ENCODE peak calls at places on chromosomes 13 and 19, in six cellular contexts. L, Q, G, B, X and W are unnamed samples.

GRCh38 chr13:92187378-92187989 is 789.1 kb downstream of the GPC5 start:
- DNase-seq in G (peak), B (peak), L (peak), X (no peak), Q (no peak), W (no peak)

GRCh38 chr13:80082396-80083096 is 258.4 kb downstream of the SPRY2 start:
- DNase-seq in X (no peak), L (no peak), Q (no peak), G (no peak), B (peak), W (no peak)

GRCh38 chr19:16208847-16209246 is 11.1 kb downstream of the AP1M1 start:
- DNase-seq in X (no peak), G (no peak), L (no peak), B (no peak), Q (no peak), W (no peak)

GRCh38 chr13:114161644-114162532 is 17.2 kb upstream of the CFAP97D2 start:
- DNase-seq in L (no peak), Q (no peak), X (no peak), B (peak), G (peak), W (peak)

GRCh38 chr13:71242191-71242590 is 624.8 kb downstream of the DACH1 start:
- DNase-seq in G (no peak), Q (no peak), L (no peak), B (no peak), X (no peak), W (no peak)

GRCh38 chr19:51689751-51690358 is 3.3 kb upstream of the SPACA6 start:
- DNase-seq in L (peak), B (no peak), Q (peak), G (peak), X (no peak), W (no peak)

GRCh38 chr19:15640294-15640903 is at the start of gene CYP4F3:
- DNase-seq in G (peak), B (no peak), Q (peak), L (peak), X (peak), W (peak)

GRCh38 chr19:22806418-22806817 is 22.5 kb upstream of the ZNF99 start:
- DNase-seq in X (no peak), B (no peak), L (no peak), G (peak), Q (no peak), W (no peak)

GRCh38 chr13:38875186-38875875 is 115.3 kb downstream of the STOML3 start:
- DNase-seq in X (no peak), L (no peak), G (no peak), B (no peak), Q (no peak), W (no peak)
- H3K27ac ChIP-seq in X (no peak), L (no peak), G (no peak), B (no peak), Q (no peak), W (no peak)

GRCh38 chr19:32691952-32692726 is 518 bp downstream of the NUDT19 start:
- DNase-seq in Q (peak), G (peak), B (peak), X (no peak), L (no peak), W (peak)
- TF ChIP-seq POLR2A in Q (no peak), G (no peak), B (peak), X (no peak), L (no peak), W (no peak)

DNA sequence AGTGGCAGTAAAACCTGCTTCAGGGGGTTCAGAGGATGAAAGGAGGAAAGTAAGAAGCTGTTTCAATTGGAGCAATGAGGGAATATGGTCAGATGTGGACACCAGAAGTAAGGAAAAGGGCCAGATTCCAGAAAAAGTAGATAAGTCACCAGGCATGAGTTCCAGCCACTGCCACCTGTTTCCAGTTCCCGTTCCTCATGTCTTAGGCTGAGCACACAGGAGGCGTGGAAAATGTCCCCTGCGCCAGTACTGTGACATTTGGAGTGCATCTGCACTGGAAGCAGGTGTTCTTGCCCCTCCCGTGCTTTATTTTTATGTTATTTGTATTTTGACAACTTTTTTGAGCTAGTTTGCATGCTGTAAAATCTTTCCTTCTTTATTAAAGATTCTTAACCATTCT is 25.3 kb downstream of the LMO7 start:
- DNase-seq in L (no peak), Q (no peak), G (no peak), B (no peak), X (no peak), W (no peak)
- H3K27ac ChIP-seq in L (no peak), Q (no peak), G (no peak), B (no peak), X (no peak), W (no peak)

DNA sequence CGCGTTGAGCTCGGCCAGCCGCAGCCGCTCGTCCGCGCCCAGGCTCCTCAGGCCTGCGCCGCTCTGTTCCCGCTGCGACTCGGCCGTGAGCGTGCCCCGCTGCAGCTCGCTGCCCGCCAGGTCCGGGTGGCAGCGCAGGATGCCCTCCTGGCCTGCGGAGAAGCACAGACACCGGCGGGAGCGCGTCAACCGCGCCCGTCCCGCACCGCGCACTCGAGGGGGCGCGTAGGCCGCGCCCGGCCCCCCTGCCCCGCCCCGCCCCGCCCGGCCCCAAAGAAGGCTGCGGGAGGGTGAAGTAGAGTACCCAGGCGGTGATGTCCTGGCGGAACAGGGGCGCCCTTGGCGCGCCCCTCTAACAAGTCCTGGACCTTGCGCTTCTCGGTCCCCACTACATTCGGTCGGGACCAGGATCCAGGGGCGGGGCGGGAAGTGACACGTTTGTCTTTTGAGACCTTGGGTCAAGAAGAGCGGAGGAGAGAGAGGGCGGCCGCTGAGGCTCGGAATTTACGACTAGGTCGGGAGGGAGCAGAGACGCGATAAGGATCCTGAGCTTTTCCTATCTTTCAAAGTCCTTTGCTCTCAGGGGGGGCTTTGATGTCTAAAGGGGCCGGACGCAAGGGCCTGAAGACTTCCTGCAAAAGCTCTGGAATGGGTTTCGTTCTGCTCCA is 9.3 kb upstream of the CDX2 start:
- DNase-seq in B (no peak), G (no peak), L (no peak), Q (no peak), X (no peak), W (no peak)
- TF ChIP-seq POLR2A in B (no peak), G (no peak), L (no peak), Q (no peak), X (no peak), W (no peak)

DNA sequence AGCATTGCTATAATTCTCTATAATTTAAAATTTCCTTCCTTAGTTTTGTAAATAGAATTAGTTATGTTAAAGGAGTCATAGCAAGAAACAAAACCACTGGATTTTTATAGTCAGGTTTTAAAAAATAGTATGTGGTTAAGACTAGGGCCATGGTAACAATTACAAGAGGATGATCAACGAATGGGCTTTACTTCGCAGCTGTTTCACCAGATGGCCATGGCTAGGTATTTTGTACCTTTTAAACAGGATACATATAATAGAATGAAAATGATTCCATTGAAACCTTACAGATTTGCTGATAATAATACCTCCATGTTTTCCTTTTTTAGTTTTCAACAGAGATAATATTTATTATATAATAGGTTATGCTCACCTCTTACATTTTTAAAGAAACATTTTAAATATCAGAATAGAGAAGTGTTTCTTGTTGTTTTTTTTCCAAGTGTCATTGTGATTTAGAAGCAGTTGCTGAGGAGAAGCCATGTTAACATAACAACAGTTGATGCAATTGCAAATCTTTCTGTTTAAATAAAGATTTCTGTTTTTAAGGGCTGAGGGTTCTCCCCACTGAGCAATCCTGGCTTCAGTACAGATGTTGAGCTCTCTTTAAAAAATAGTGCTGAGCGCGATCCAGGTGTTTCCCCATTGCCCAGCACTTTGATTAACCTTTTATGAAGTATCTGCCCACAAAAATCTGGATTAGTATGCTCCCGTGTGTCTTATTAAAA is 205.2 kb downstream of the HS6ST3 start:
- DNase-seq in X (no peak), L (no peak), B (no peak), G (no peak), Q (no peak), W (no peak)
- H3K27ac ChIP-seq in X (no peak), L (no peak), B (no peak), G (no peak), Q (no peak), W (no peak)

GRCh38 chr19:46610851-46611770 is 10.0 kb downstream of the CALM3 start:
- DNase-seq in L (no peak), B (peak), G (no peak), X (no peak), Q (peak), W (no peak)
- TF ChIP-seq POLR2A in L (no peak), B (no peak), G (no peak), X (no peak), Q (no peak), W (no peak)

DNA sequence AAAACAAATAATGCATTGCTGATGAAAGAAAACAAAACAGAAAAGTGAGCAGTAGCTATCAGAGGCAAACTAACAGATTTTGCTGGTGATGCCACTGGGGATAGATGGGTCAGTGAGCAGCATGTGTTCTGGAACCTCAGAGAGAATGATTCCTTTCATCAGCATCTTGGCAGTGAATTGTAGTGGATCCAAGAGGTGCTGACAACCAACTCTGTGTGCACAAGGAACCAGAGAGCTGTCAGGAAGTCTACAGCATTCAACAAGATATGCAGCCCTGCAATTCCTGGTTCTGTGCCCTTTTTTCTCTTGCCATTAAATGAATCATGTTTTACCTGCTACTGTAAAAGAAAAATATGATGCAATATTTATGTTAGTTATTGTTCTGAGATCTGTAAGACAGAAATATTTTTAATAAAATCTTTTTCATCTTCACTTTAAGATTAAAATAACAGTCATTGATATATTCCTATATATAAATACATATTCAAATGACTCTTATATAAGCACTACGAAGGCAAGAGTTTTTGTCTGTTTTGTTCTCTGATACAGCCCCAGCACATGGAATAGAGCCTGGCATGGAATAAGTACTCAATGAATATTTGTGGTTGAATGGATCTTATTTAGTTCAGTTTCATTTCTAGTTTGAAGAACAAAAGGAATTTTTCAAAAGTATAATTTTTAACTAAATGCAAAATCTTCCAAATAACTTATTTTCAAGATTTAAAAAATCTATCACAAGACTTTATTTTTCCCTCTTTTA is 80.8 kb downstream of the FREM2 start:
- DNase-seq in B (no peak), Q (no peak), X (no peak), L (no peak), G (no peak), W (no peak)
- H3K27ac ChIP-seq in B (no peak), Q (no peak), X (no peak), L (no peak), G (no peak), W (no peak)

DNA sequence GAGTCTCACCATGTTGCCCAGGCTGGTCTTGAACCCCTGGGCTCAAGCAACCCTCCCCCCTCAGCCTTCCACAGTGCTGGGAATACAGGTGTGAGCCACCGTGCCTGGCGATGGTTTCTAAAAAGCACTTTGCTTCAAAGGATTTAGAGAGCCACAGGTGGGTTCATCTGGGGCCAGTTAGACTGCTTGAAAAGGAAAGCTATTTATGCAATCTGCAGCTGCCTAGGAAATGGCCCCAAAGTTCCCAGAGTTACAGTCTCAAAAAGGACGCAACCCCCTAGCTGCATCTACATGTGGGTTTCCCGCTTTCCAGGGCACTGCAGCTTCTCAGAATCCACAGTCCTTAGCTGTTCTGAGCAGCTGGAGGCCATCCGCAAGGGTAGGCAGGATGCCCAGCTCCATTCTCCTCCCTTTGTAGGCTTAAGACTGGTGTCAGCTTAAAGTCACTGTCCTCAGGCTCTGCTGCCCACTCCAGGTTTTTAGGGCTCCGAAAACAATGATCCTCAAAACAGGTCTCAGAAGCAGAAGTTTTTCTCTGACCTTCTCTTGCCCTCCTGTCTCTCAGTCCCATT is 41.4 kb downstream of the ZNF823 start:
- DNase-seq in X (no peak), Q (no peak), L (no peak), B (no peak), G (no peak), W (no peak)
- TF ChIP-seq POLR2A in X (no peak), Q (no peak), L (no peak), B (no peak), G (no peak), W (no peak)